ENCODE peak calls at places on chromosomes 1 and 21, in eight cellular contexts. X is Peyer's patch; M is H9; I is MCF 10A; J is CD4-positive, alpha-beta T cell; S is cardiac fibroblast; K is A549; O is ovary. P is an unnamed sample.

GRCh38 chr1:11682287-11682771 is 1.4 kb upstream of the MAD2L2 start:
- DNase-seq in K (no peak), I (no peak), S (no peak), O (no peak), X (no peak), J (no peak), M (peak; percentile 83), P (no peak)

GRCh38 chr1:145985502-145986439 is 10.6 kb downstream of the TXNIP start:
- DNase-seq in S (peak; percentile 75), K (no peak), M (no peak), J (no peak), O (no peak), X (peak; percentile 27), I (peak; percentile 88), P (no peak)

GRCh38 chr1:6466023-6466422 is at the start of gene TNFRSF25:
- DNase-seq in O (no peak), X (no peak), K (no peak), I (no peak), J (no peak), M (peak; percentile 77), S (no peak), P (no peak)

GRCh38 chr1:155082301-155082940 is 3.8 kb downstream of the EFNA3 start:
- DNase-seq in K (no peak), S (no peak), M (no peak), J (no peak), X (no peak), O (no peak), I (no peak), P (no peak)

GRCh38 chr1:54885863-54886723 is 902 bp downstream of the DHCR24 start:
- DNase-seq in M (no peak), S (peak; percentile 18), I (peak; percentile 88), J (no peak), X (no peak), O (peak; percentile 42), K (no peak), P (peak; percentile 63)

GRCh38 chr1:46053734-46054133 is 78.7 kb downstream of the PIK3R3 start:
- DNase-seq in X (no peak), M (no peak), I (no peak), O (no peak), J (no peak), K (no peak), S (no peak), P (no peak)

GRCh38 chr1:75265792-75266191 is 131.6 kb downstream of the LHX8 start:
- DNase-seq in X (no peak), K (peak; percentile 1), M (no peak), O (no peak), I (peak; percentile 63), S (peak; percentile 60), J (no peak), P (peak; percentile 22)

GRCh38 chr1:84037758-84038611 is 39.1 kb upstream of the TTLL7 start:
- DNase-seq in X (no peak), K (no peak), M (no peak), S (no peak), O (no peak), I (no peak), J (no peak), P (no peak)

GRCh38 chr21:36985761-36986594 is 19.5 kb upstream of the HLCS start:
- DNase-seq in O (no peak), J (no peak), X (no peak), S (no peak), I (no peak), K (no peak), M (no peak), P (no peak)

GRCh38 chr1:155801149-155801548 is 55.9 kb downstream of the GON4L start:
- DNase-seq in S (peak; percentile 56), X (no peak), M (no peak), K (no peak), O (no peak), I (no peak), J (no peak), P (no peak)

GRCh38 chr1:203769505-203770343 is 4.7 kb downstream of the LAX1 start:
- DNase-seq in K (peak; percentile 25), X (no peak), I (peak; percentile 99), S (peak; percentile 91), J (no peak), O (peak; percentile 66), M (no peak), P (peak; percentile 70)

GRCh38 chr1:207888647-207889046 is 22.3 kb downstream of the CD34 start:
- DNase-seq in X (no peak), S (peak; percentile 81), J (no peak), K (no peak), I (peak; percentile 51), M (no peak), O (no peak), P (no peak)

GRCh38 chr1:90262791-90263190 is 267.9 kb downstream of the ZNF326 start:
- DNase-seq in K (no peak), I (no peak), O (no peak), M (no peak), X (no peak), S (no peak), J (no peak), P (no peak)

GRCh38 chr1:9996624-9997582 is at the start of gene RBP7:
- DNase-seq in X (no peak), I (no peak), M (peak; percentile 59), S (no peak), O (peak; percentile 40), J (no peak), K (peak; percentile 27), P (peak; percentile 3)

GRCh38 chr1:198829948-198830347 is 191.1 kb downstream of the PTPRC start:
- DNase-seq in M (peak; percentile 49), K (no peak), J (no peak), I (peak; percentile 20), X (no peak), S (peak; percentile 32), O (no peak), P (no peak)

GRCh38 chr1:78726686-78727085 is 77.1 kb downstream of the IFI44 start:
- DNase-seq in S (peak; percentile 52), O (no peak), J (no peak), X (no peak), M (no peak), K (no peak), I (no peak), P (no peak)

GRCh38 chr1:62175568-62176179 is 19.0 kb upstream of the L1TD1 start:
- DNase-seq in J (peak; percentile 14), O (no peak), M (peak; percentile 49), I (peak; percentile 72), X (no peak), S (peak; percentile 61), K (no peak), P (peak; percentile 40)
- TF ChIP-seq CTCF in J (peak; percentile 76), O (peak; percentile 31), M (peak; percentile 93), I (peak; percentile 70), X (peak; percentile 55), S (peak; percentile 70), K (peak; percentile 75), P (peak; percentile 59)

GRCh38 chr21:35020446-35020845 is 28.7 kb downstream of the RUNX1 start:
- DNase-seq in X (peak; percentile 35), O (no peak), I (no peak), K (no peak), S (no peak), M (no peak), J (no peak), P (no peak)
- TF ChIP-seq CTCF in X (no peak), O (no peak), I (no peak), K (no peak), S (no peak), M (no peak), J (no peak), P (no peak)

DNA sequence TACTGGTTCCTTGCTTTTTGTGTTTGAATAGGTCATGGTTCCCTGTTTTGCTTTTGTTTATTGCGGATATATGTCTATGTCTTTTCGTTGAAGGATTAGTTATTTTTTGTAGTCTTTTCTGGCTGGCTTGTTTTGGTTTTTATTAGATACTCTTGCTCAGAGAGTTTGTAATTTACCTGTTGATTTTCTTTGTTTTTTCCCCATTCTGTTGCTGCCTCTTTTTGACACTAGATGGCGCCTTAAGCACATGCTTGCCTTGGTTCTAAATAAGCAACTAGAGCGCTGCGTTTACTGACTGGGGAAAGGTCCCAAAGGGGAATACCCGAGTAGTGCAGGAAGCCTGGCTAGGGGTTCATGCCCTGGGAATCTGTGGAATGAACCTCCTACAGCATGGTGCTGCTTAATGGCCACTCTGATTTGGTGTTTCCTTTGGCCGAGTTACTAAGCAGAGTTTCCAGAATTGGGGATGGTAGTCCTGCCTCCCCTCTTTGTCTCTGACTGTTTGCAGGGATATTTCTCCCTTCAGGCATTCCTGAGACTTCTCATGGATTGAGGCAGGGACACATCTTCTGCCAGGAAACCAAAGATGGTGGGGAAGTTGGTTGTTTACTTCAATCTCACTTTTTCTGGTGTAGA is 143.2 kb downstream of the PTPRU start:
- DNase-seq in K (no peak), S (peak; percentile 63), X (no peak), M (peak; percentile 61), I (peak; percentile 44), O (no peak), J (no peak), P (no peak)
- TF ChIP-seq CTCF in K (peak; percentile 28), S (peak; percentile 68), X (no peak), M (peak; percentile 98), I (peak; percentile 63), O (no peak), J (no peak), P (peak; percentile 56)

GRCh38 chr1:87428351-87428750 is 99.7 kb downstream of the LMO4 start:
- DNase-seq in I (no peak), X (no peak), M (no peak), O (no peak), K (no peak), J (no peak), S (no peak), P (no peak)

GRCh38 chr1:87421809-87422208 is 93.1 kb downstream of the LMO4 start:
- DNase-seq in I (no peak), S (no peak), J (no peak), O (no peak), M (no peak), X (no peak), K (no peak), P (no peak)

GRCh38 chr1:87428883-87429282 is 100.2 kb downstream of the LMO4 start:
- DNase-seq in K (no peak), O (no peak), I (no peak), J (no peak), M (no peak), X (no peak), S (no peak), P (no peak)

DNA sequence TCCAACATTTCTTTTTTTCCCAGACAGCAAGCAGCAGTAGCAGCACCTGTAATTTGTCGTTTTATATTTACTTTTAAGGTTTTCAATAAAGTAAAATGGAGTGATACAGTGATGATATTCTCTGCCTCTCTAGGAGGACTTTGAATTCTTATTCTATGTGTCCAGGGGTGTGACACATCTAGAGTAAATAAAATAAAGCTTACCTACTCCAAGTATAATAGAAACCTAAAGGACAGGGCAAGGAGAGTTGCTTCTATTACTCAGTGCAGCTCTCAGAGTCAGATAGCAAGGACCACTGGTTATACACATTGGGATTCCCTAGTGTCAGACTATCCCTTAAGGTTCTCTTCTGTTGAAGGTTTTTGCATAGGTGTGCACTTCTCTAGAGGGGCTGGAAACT is 95.9 kb downstream of the LMO4 start:
- DNase-seq in S (no peak), I (no peak), X (no peak), J (no peak), M (no peak), O (no peak), K (no peak), P (no peak)
- TF ChIP-seq CTCF in S (no peak), I (no peak), X (no peak), J (no peak), M (no peak), O (no peak), K (no peak), P (no peak)

P was measured in Calu3.